ENCODE peak calls at places on chromosomes 1 and 21, in seven cellular contexts. One of them, this sample, is unnamed. For H3K4me1, the result is how much of the 10 kb centered on the place peaks cover.

GRCh38 chr1:30887485-30888315 is 20.9 kb downstream of the SDC3 start:
- DNase-seq in heart left ventricle: no peak
- DNase-seq in upper lobe of right lung: no peak
- DNase-seq in thyroid gland: no peak
- DNase-seq in spleen: no peak
- DNase-seq in A673: no peak
- DNase-seq in IMR-90: peak
- DNase-seq in this sample: no peak

GRCh38 chr1:200207711-200208126 is 180.2 kb downstream of the NR5A2 start:
- DNase-seq in heart left ventricle: no peak
- DNase-seq in upper lobe of right lung: no peak
- DNase-seq in thyroid gland: no peak
- DNase-seq in spleen: no peak
- DNase-seq in A673: no peak
- DNase-seq in IMR-90: peak
- DNase-seq in this sample: no peak

GRCh38 chr1:109040627-109041613 is 982 bp downstream of the WDR47 start:
- DNase-seq in heart left ventricle: peak
- DNase-seq in upper lobe of right lung: no peak
- DNase-seq in thyroid gland: no peak
- DNase-seq in spleen: peak
- DNase-seq in A673: peak
- DNase-seq in IMR-90: no peak
- DNase-seq in this sample: peak

GRCh38 chr1:230822092-230822581 is 46.2 kb downstream of the C1orf198 start:
- DNase-seq in heart left ventricle: peak
- DNase-seq in upper lobe of right lung: no peak
- DNase-seq in thyroid gland: peak
- DNase-seq in spleen: no peak
- DNase-seq in A673: no peak
- DNase-seq in IMR-90: peak
- DNase-seq in this sample: peak

GRCh38 chr1:155012052-155012546 is 9.5 kb downstream of the ZBTB7B start:
- DNase-seq in heart left ventricle: peak
- DNase-seq in upper lobe of right lung: peak
- DNase-seq in thyroid gland: peak
- DNase-seq in spleen: peak
- DNase-seq in A673: peak
- DNase-seq in IMR-90: no peak
- DNase-seq in this sample: peak

GRCh38 chr1:47181955-47182680 is 7.7 kb downstream of the PDZK1IP1 start:
- DNase-seq in heart left ventricle: no peak
- DNase-seq in upper lobe of right lung: no peak
- DNase-seq in thyroid gland: no peak
- DNase-seq in spleen: peak
- DNase-seq in A673: no peak
- DNase-seq in IMR-90: peak
- DNase-seq in this sample: no peak

GRCh38 chr1:231170875-231171274 is 9.0 kb downstream of the TRIM67 start:
- DNase-seq in heart left ventricle: no peak
- DNase-seq in upper lobe of right lung: no peak
- DNase-seq in thyroid gland: no peak
- DNase-seq in spleen: no peak
- DNase-seq in A673: no peak
- DNase-seq in IMR-90: no peak
- DNase-seq in this sample: no peak

GRCh38 chr1:28887418-28887834 is 26.9 kb upstream of the EPB41 start:
- DNase-seq in heart left ventricle: no peak
- DNase-seq in upper lobe of right lung: peak
- DNase-seq in thyroid gland: peak
- DNase-seq in spleen: peak
- DNase-seq in A673: no peak
- DNase-seq in IMR-90: no peak
- DNase-seq in this sample: no peak

GRCh38 chr1:236156512-236157208 is 14.3 kb downstream of the GPR137B start:
- DNase-seq in heart left ventricle: peak
- DNase-seq in upper lobe of right lung: peak
- DNase-seq in thyroid gland: no peak
- DNase-seq in spleen: peak
- DNase-seq in A673: no peak
- DNase-seq in IMR-90: no peak
- DNase-seq in this sample: no peak

GRCh38 chr1:38062361-38063288 is 16.0 kb upstream of the POU3F1 start:
- DNase-seq in heart left ventricle: no peak
- DNase-seq in upper lobe of right lung: no peak
- DNase-seq in thyroid gland: no peak
- DNase-seq in spleen: no peak
- DNase-seq in A673: peak
- DNase-seq in IMR-90: no peak
- DNase-seq in this sample: no peak

GRCh38 chr21:42158846-42159245 is 60.1 kb upstream of the ABCG1 start:
- DNase-seq in heart left ventricle: no peak
- DNase-seq in upper lobe of right lung: peak
- DNase-seq in thyroid gland: no peak
- DNase-seq in spleen: no peak
- DNase-seq in A673: no peak
- DNase-seq in IMR-90: no peak
- DNase-seq in this sample: no peak

GRCh38 chr21:36141513-36141925 is 6.6 kb downstream of the CBR3 start:
- DNase-seq in heart left ventricle: no peak
- DNase-seq in upper lobe of right lung: peak
- DNase-seq in thyroid gland: peak
- DNase-seq in spleen: peak
- DNase-seq in A673: peak
- DNase-seq in IMR-90: peak
- DNase-seq in this sample: no peak

GRCh38 chr1:19191811-19192210 is 18.3 kb downstream of the UBR4 start:
- DNase-seq in heart left ventricle: no peak
- DNase-seq in upper lobe of right lung: no peak
- DNase-seq in thyroid gland: no peak
- DNase-seq in spleen: no peak
- DNase-seq in A673: no peak
- DNase-seq in IMR-90: no peak
- DNase-seq in this sample: no peak

GRCh38 chr1:36355811-36356210 is 29.9 kb downstream of the STK40 start:
- DNase-seq in heart left ventricle: no peak
- DNase-seq in upper lobe of right lung: no peak
- DNase-seq in thyroid gland: no peak
- DNase-seq in spleen: no peak
- DNase-seq in A673: no peak
- DNase-seq in IMR-90: no peak
- DNase-seq in this sample: no peak

GRCh38 chr1:119893238-119893791 is 3.0 kb downstream of the ADAM30 start:
- DNase-seq in heart left ventricle: no peak
- DNase-seq in upper lobe of right lung: no peak
- DNase-seq in thyroid gland: no peak
- DNase-seq in spleen: no peak
- DNase-seq in A673: no peak
- DNase-seq in IMR-90: no peak
- DNase-seq in this sample: no peak

GRCh38 chr21:15233611-15234010 is 168.8 kb upstream of the NRIP1 start:
- DNase-seq in heart left ventricle: no peak
- DNase-seq in upper lobe of right lung: no peak
- DNase-seq in thyroid gland: no peak
- DNase-seq in spleen: no peak
- DNase-seq in A673: no peak
- DNase-seq in IMR-90: no peak
- DNase-seq in this sample: no peak

GRCh38 chr1:210796421-210796820 is 337.5 kb downstream of the KCNH1 start:
- DNase-seq in heart left ventricle: no peak
- DNase-seq in upper lobe of right lung: no peak
- DNase-seq in thyroid gland: no peak
- DNase-seq in spleen: no peak
- DNase-seq in A673: no peak
- DNase-seq in IMR-90: no peak
- DNase-seq in this sample: no peak

GRCh38 chr1:43653339-43653738 is 3.4 kb downstream of the KDM4A start:
- DNase-seq in heart left ventricle: no peak
- DNase-seq in upper lobe of right lung: no peak
- DNase-seq in thyroid gland: no peak
- DNase-seq in spleen: no peak
- DNase-seq in A673: peak
- DNase-seq in IMR-90: peak
- DNase-seq in this sample: no peak

GRCh38 chr1:20640183-20640597 is 6.9 kb downstream of the PINK1 start:
- DNase-seq in heart left ventricle: no peak
- DNase-seq in upper lobe of right lung: no peak
- DNase-seq in thyroid gland: peak
- DNase-seq in spleen: no peak
- DNase-seq in A673: peak
- DNase-seq in IMR-90: peak
- DNase-seq in this sample: peak

GRCh38 chr1:27560271-27561125 is 43.4 kb downstream of the AHDC1 start:
- DNase-seq in heart left ventricle: no peak
- DNase-seq in upper lobe of right lung: no peak
- DNase-seq in thyroid gland: peak
- DNase-seq in spleen: no peak
- DNase-seq in A673: no peak
- DNase-seq in IMR-90: no peak
- DNase-seq in this sample: no peak

GRCh38 chr1:27559466-27560030 is 44.4 kb downstream of the AHDC1 start:
- DNase-seq in heart left ventricle: peak
- DNase-seq in upper lobe of right lung: no peak
- DNase-seq in thyroid gland: no peak
- DNase-seq in spleen: no peak
- DNase-seq in A673: peak
- DNase-seq in IMR-90: no peak
- DNase-seq in this sample: no peak

GRCh38 chr1:27562483-27563406 is 41.2 kb downstream of the AHDC1 start:
- DNase-seq in heart left ventricle: no peak
- DNase-seq in upper lobe of right lung: no peak
- DNase-seq in thyroid gland: no peak
- DNase-seq in spleen: no peak
- DNase-seq in A673: no peak
- DNase-seq in IMR-90: no peak
- DNase-seq in this sample: no peak

GRCh38 chr1:27562021-27562420 is 41.9 kb downstream of the AHDC1 start:
- DNase-seq in heart left ventricle: no peak
- DNase-seq in upper lobe of right lung: no peak
- DNase-seq in thyroid gland: no peak
- DNase-seq in spleen: no peak
- DNase-seq in A673: no peak
- DNase-seq in IMR-90: no peak
- DNase-seq in this sample: no peak

GRCh38 chr1:27561126-27561899 is 42.6 kb downstream of the AHDC1 start:
- DNase-seq in heart left ventricle: no peak
- DNase-seq in upper lobe of right lung: no peak
- DNase-seq in thyroid gland: no peak
- DNase-seq in spleen: no peak
- DNase-seq in A673: peak
- DNase-seq in IMR-90: no peak
- DNase-seq in this sample: no peak
- H3K4me1 ChIP-seq in heart left ventricle: half or more
- H3K4me1 ChIP-seq in upper lobe of right lung: half or more
- H3K4me1 ChIP-seq in thyroid gland: half or more
- H3K4me1 ChIP-seq in spleen: half or more
- H3K4me1 ChIP-seq in A673: half or more
- H3K4me1 ChIP-seq in IMR-90: under half
- H3K4me1 ChIP-seq in this sample: half or more

GRCh38 chr1:215542301-215542700 is 24.8 kb upstream of the KCTD3 start:
- DNase-seq in heart left ventricle: no peak
- DNase-seq in upper lobe of right lung: no peak
- DNase-seq in thyroid gland: no peak
- DNase-seq in spleen: no peak
- DNase-seq in A673: no peak
- DNase-seq in IMR-90: no peak
- DNase-seq in this sample: no peak

GRCh38 chr1:215543806-215544205 is 23.3 kb upstream of the KCTD3 start:
- DNase-seq in heart left ventricle: no peak
- DNase-seq in upper lobe of right lung: no peak
- DNase-seq in thyroid gland: no peak
- DNase-seq in spleen: no peak
- DNase-seq in A673: no peak
- DNase-seq in IMR-90: no peak
- DNase-seq in this sample: no peak

GRCh38 chr1:215544566-215544965 is 22.5 kb upstream of the KCTD3 start:
- DNase-seq in heart left ventricle: no peak
- DNase-seq in upper lobe of right lung: no peak
- DNase-seq in thyroid gland: no peak
- DNase-seq in spleen: no peak
- DNase-seq in A673: no peak
- DNase-seq in IMR-90: no peak
- DNase-seq in this sample: no peak

GRCh38 chr1:215543191-215543606 is 23.9 kb upstream of the KCTD3 start:
- DNase-seq in heart left ventricle: no peak
- DNase-seq in upper lobe of right lung: no peak
- DNase-seq in thyroid gland: no peak
- DNase-seq in spleen: no peak
- DNase-seq in A673: no peak
- DNase-seq in IMR-90: peak
- DNase-seq in this sample: no peak

GRCh38 chr1:215547009-215547408 is 20.1 kb upstream of the KCTD3 start:
- DNase-seq in heart left ventricle: no peak
- DNase-seq in upper lobe of right lung: no peak
- DNase-seq in thyroid gland: no peak
- DNase-seq in spleen: no peak
- DNase-seq in A673: no peak
- DNase-seq in IMR-90: no peak
- DNase-seq in this sample: no peak
- H3K27ac ChIP-seq in heart left ventricle: no peak
- H3K27ac ChIP-seq in upper lobe of right lung: no peak
- H3K27ac ChIP-seq in thyroid gland: no peak
- H3K27ac ChIP-seq in spleen: no peak
- H3K27ac ChIP-seq in A673: no peak
- H3K27ac ChIP-seq in IMR-90: no peak
- H3K27ac ChIP-seq in this sample: no peak

DNA sequence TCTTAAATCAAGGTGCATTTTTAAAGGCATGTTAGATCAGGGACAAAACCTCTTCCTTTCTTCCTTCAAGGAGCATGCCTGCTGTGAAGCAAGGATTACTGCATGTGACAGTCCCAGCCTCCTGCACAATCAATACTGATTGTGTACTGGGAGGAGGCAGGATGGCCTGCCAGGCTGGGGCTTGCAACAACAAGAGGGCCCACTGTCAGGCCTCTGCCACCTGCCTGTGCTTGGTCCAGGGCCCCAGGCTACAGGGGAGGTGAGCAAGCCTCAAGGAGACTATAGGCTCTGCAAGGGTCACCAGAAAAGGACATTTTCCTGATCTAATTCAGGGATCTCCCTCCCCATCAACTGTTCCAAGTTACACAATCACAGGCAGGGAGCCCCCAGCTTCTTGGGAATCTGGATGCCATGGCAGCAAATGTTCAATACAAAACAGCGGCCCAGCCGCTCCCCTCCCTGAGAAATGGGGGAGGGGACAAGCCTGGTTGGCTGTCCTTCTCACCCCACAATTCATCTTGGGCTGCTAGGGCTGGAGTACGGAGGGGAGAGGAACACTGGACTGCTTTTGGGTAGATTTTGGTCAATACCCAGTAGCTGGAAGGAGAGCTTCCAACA is 76.7 kb downstream of the SSBP3 start:
- DNase-seq in heart left ventricle: peak
- DNase-seq in upper lobe of right lung: no peak
- DNase-seq in thyroid gland: no peak
- DNase-seq in spleen: no peak
- DNase-seq in A673: no peak
- DNase-seq in IMR-90: no peak
- DNase-seq in this sample: no peak
- H3K4me1 ChIP-seq in heart left ventricle: half or more
- H3K4me1 ChIP-seq in upper lobe of right lung: half or more
- H3K4me1 ChIP-seq in thyroid gland: under half
- H3K4me1 ChIP-seq in spleen: half or more
- H3K4me1 ChIP-seq in A673: under half
- H3K4me1 ChIP-seq in IMR-90: half or more
- H3K4me1 ChIP-seq in this sample: half or more

GRCh38 chr1:234530641-234531040 is 51.7 kb upstream of the TARBP1 start:
- DNase-seq in heart left ventricle: no peak
- DNase-seq in upper lobe of right lung: no peak
- DNase-seq in thyroid gland: no peak
- DNase-seq in spleen: no peak
- DNase-seq in A673: no peak
- DNase-seq in IMR-90: no peak
- DNase-seq in this sample: no peak
- H3K27ac ChIP-seq in heart left ventricle: peak
- H3K27ac ChIP-seq in upper lobe of right lung: peak
- H3K27ac ChIP-seq in thyroid gland: peak
- H3K27ac ChIP-seq in spleen: peak
- H3K27ac ChIP-seq in A673: no peak
- H3K27ac ChIP-seq in IMR-90: no peak
- H3K27ac ChIP-seq in this sample: peak

This sample was measured in heart right ventricle.